ENCODE peak calls at places on chromosomes 4 and X, in seven cellular contexts. Z, M, H, V, P, Q and I are unnamed samples.

GRCh38 chr4:5126857-5127256 is 75.6 kb downstream of the STK32B start:
- DNase-seq in P (no peak), Z (no peak), Q (no peak), M (no peak), V (no peak), H (no peak), I (no peak)

GRCh38 chr4:127783026-127783769 is 1.1 kb downstream of the HSPA4L start:
- DNase-seq in M (no peak), V (peak), H (peak), P (peak), Z (peak), Q (peak), I (peak)

GRCh38 chr4:53744446-53745160 is 153.3 kb upstream of the LNX1 start:
- DNase-seq in H (no peak), M (no peak), V (no peak), Z (no peak), P (no peak), Q (no peak), I (no peak)

GRCh38 chr4:2269206-2269531 is 7.3 kb upstream of the MXD4 start:
- DNase-seq in P (no peak), H (no peak), Q (no peak), V (no peak), Z (no peak), M (no peak), I (no peak)

GRCh38 chr4:163191999-163192398 is 25.3 kb upstream of the NAF1 start:
- DNase-seq in V (peak), P (no peak), H (no peak), M (no peak), Z (peak), Q (no peak), I (no peak)

GRCh38 chr4:138161351-138161750 is 80.8 kb downstream of the SLC7A11 start:
- DNase-seq in P (no peak), V (no peak), Q (no peak), Z (no peak), M (no peak), H (peak), I (no peak)

GRCh38 chr4:127533028-127533700 is 99.6 kb upstream of the INTU start:
- DNase-seq in P (no peak), H (peak), M (no peak), Z (no peak), Q (no peak), V (no peak), I (no peak)

GRCh38 chr4:99945718-99946345 is 586 bp downstream of the DNAJB14 start:
- DNase-seq in P (no peak), M (peak), Q (no peak), H (no peak), Z (peak), V (peak), I (peak)

GRCh38 chr4:154464654-154465053 is 26.9 kb downstream of the DCHS2 start:
- DNase-seq in M (no peak), Q (peak), P (no peak), Z (peak), H (no peak), V (no peak), I (no peak)

GRCh38 chr4:159401791-159402380 is 299.0 kb downstream of the RAPGEF2 start:
- DNase-seq in Q (peak), H (no peak), P (no peak), Z (peak), V (peak), M (no peak), I (peak)

GRCh38 chr4:185761352-185762235 is 50.4 kb downstream of the SORBS2 start:
- DNase-seq in V (peak), H (no peak), Q (peak), P (no peak), Z (peak), M (no peak), I (no peak)

GRCh38 chr4:147367841-147368385 is 113.0 kb upstream of the EDNRA start:
- DNase-seq in V (no peak), Z (no peak), Q (no peak), P (no peak), M (no peak), H (no peak), I (no peak)

GRCh38 chrX:81348388-81348787 is 146.5 kb downstream of the SH3BGRL start:
- DNase-seq in Z (no peak), Q (no peak), P (no peak), M (no peak), V (no peak), H (no peak), I (no peak)

GRCh38 chrX:43860646-43861370 is 21.4 kb downstream of the MAOB start:
- DNase-seq in P (no peak), Z (peak), Q (peak), M (no peak), V (peak), H (peak), I (peak)